ENCODE peak calls at places on chromosomes 3 and 15, in five cellular contexts. H is AG20443, V is ACHN, I is T-helper 1 cell, W is AML-193. Y is an unnamed sample.

GRCh38 chr15:80456517-80457497 is 52.6 kb downstream of the ARNT2 start:
- DNase-seq in H (peak; percentile 39), V (no peak), I (no peak), W (no peak), Y (no peak)

GRCh38 chr15:68574629-68575028 is 4.2 kb upstream of the CORO2B start:
- DNase-seq in H (no peak), V (no peak), I (no peak), W (no peak), Y (no peak)

GRCh38 chr3:42477696-42478095 is 24.7 kb upstream of the VIPR1 start:
- DNase-seq in H (no peak), V (no peak), I (no peak), W (no peak), Y (no peak)

GRCh38 chr15:74631935-74632560 is 16.4 kb downstream of the CLK3 start:
- DNase-seq in H (peak; percentile 86), V (peak; percentile 39), I (peak; percentile 34), W (peak; percentile 27), Y (peak; percentile 75)

GRCh38 chr3:171351676-171352075 is 108.5 kb downstream of the TNIK start:
- DNase-seq in H (peak; percentile 87), V (peak; percentile 87), I (no peak), W (no peak), Y (peak; percentile 17)

GRCh38 chr3:172387728-172388127 is 60.5 kb downstream of the GHSR start:
- DNase-seq in H (no peak), V (no peak), I (no peak), W (no peak), Y (no peak)

GRCh38 chr3:58370407-58370806 is 37.7 kb downstream of the PXK start:
- DNase-seq in H (no peak), V (no peak), I (no peak), W (no peak), Y (no peak)

GRCh38 chr3:169327969-169328368 is 335.5 kb downstream of the MECOM start:
- DNase-seq in H (no peak), V (no peak), I (no peak), W (peak; percentile 38), Y (no peak)

GRCh38 chr15:63801910-63802309 is 31.8 kb downstream of the HERC1 start:
- DNase-seq in H (no peak), V (no peak), I (no peak), W (no peak), Y (no peak)

GRCh38 chr3:195882002-195882441 is 26.3 kb downstream of the TNK2 start:
- DNase-seq in H (no peak), V (no peak), I (no peak), W (no peak), Y (no peak)

GRCh38 chr15:50883903-50884302 is 24.6 kb upstream of the AP4E1 start:
- DNase-seq in H (peak; percentile 23), V (peak; percentile 81), I (no peak), W (peak; percentile 63), Y (peak; percentile 29)

GRCh38 chr15:51155906-51156305 is 61.2 kb upstream of the TNFAIP8L3 start:
- DNase-seq in H (no peak), V (no peak), I (no peak), W (no peak), Y (no peak)

GRCh38 chr3:141933421-141934300 is 57.2 kb downstream of the ATP1B3 start:
- DNase-seq in H (no peak), V (no peak), I (no peak), W (no peak), Y (no peak)

GRCh38 chr3:23751485-23751811 is 54.3 kb upstream of the UBE2E1 start:
- DNase-seq in H (no peak), V (no peak), I (no peak), W (no peak), Y (no peak)

Y was measured in stimulated activated CD4-positive, alpha-beta T cell treated with anti-CD3 and anti-CD28 coated beads, Interleukin-15, amount 100 ng/mL, for 24 hours.